ENCODE peak calls at places on chromosomes 5 and 9, in eight cellular contexts. R, D, U, T, B, J, N and O are unnamed samples.

GRCh38 chr5:133708451-133708850 is 96.1 kb upstream of the FSTL4 start:
- DNase-seq in R (no peak), D (no peak), U (no peak), T (no peak), B (no peak), J (no peak), N (no peak), O (no peak)

GRCh38 chr5:38420691-38421395 is 135.6 kb downstream of the LIFR start:
- DNase-seq in R (peak), D (peak), U (peak), T (peak), B (peak), J (no peak), N (peak), O (peak)

GRCh38 chr9:133844876-133845658 is 106.9 kb upstream of the SARDH start:
- DNase-seq in R (no peak), D (no peak), U (no peak), T (no peak), B (peak), J (peak), N (peak), O (no peak)

GRCh38 chr5:159426694-159427093 is 96.4 kb upstream of the IL12B start:
- DNase-seq in R (no peak), D (no peak), U (no peak), T (no peak), B (no peak), J (no peak), N (no peak), O (no peak)

GRCh38 chr9:134130503-134131375 is 5.1 kb upstream of the WDR5 start:
- DNase-seq in R (no peak), D (peak), U (peak), T (no peak), B (peak), J (peak), N (peak), O (no peak)

GRCh38 chr5:56601641-56602071 is 213.7 kb upstream of the MAP3K1 start:
- DNase-seq in R (no peak), D (no peak), U (no peak), T (no peak), B (no peak), J (no peak), N (peak), O (peak)

GRCh38 chr5:178438746-178439260 is 151.4 kb downstream of the COL23A1 start:
- DNase-seq in R (no peak), D (no peak), U (no peak), T (no peak), B (no peak), J (no peak), N (no peak), O (no peak)

GRCh38 chr5:575636-576035 is 36.5 kb upstream of the CEP72 start:
- DNase-seq in R (no peak), D (no peak), U (no peak), T (no peak), B (no peak), J (no peak), N (no peak), O (no peak)

GRCh38 chr9:2053883-2054845 is 39.0 kb downstream of the SMARCA2 start:
- DNase-seq in R (no peak), D (no peak), U (no peak), T (no peak), B (peak), J (no peak), N (peak), O (no peak)

GRCh38 chr9:126719677-126720435 is 85.0 kb upstream of the ZBTB43 start:
- DNase-seq in R (peak), D (peak), U (peak), T (no peak), B (peak), J (peak), N (peak), O (no peak)

GRCh38 chr5:66974256-66974655 is 222.3 kb downstream of the CD180 start:
- DNase-seq in R (no peak), D (no peak), U (no peak), T (no peak), B (no peak), J (no peak), N (peak), O (no peak)

GRCh38 chr5:20615888-20616563 is 628.0 kb upstream of the CDH18 start:
- DNase-seq in R (no peak), D (no peak), U (no peak), T (no peak), B (no peak), J (no peak), N (no peak), O (no peak)

DNA sequence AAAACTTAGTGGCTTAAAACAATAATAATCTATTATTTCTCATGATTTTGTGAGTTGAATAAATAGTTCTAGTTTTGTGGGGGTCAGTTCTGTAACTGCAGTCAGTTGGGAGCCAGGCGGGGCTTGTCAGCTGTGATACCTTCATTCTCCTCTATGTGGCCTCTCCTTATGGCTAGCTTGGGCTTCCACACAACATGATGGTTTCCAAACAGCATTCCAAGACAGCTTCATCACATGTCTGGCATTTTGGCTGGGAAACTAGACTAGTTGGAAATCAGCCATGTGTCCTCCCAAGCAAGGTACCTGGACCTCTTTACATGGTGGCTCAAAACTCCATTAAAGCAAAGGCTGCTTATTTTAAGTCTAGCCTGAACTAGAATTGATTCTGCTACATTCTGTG is 61.4 kb upstream of the RANBP3L start:
- DNase-seq in R (no peak), D (no peak), U (no peak), T (peak), B (no peak), J (no peak), N (peak), O (no peak)
- TF ChIP-seq CTCF in R (no peak), D (no peak), U (no peak), T (no peak), B (no peak), J (no peak), N (peak), O (no peak)

DNA sequence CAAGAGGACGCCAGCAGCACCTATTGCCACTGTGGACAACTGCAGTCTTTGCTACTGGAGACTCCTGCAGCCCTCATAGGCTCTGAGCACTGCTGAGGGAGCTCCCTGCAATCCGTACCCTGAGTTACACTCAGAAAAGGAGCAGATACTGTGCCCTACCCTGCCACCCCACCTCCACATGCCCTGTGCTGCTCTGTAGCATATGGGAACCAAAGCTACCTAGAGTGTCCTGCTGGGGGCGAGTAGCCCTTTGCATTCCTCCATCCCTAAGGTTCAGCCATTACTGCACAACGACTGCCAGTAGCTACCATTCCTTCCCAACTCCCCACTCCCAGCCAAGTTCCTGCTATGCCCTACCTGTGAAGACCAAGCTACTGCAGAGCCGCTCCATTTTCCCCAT is 90.2 kb upstream of the SNCAIP start:
- DNase-seq in R (no peak), D (no peak), U (no peak), T (no peak), B (no peak), J (no peak), N (no peak), O (no peak)
- H3K27ac ChIP-seq in R (no peak), D (no peak), U (no peak), T (no peak), B (no peak), J (no peak), N (no peak), O (no peak)

GRCh38 chr5:116361979-116362577 is 212.5 kb downstream of the SEMA6A start:
- DNase-seq in R (no peak), D (no peak), U (no peak), T (no peak), B (no peak), J (no peak), N (no peak), O (no peak)

GRCh38 chr5:116360008-116360853 is 214.4 kb downstream of the SEMA6A start:
- DNase-seq in R (peak), D (peak), U (no peak), T (no peak), B (peak), J (peak), N (no peak), O (no peak)

GRCh38 chr5:116359575-116359974 is 215.0 kb downstream of the SEMA6A start:
- DNase-seq in R (no peak), D (no peak), U (no peak), T (no peak), B (no peak), J (no peak), N (no peak), O (no peak)

GRCh38 chr5:116358911-116359418 is 215.7 kb downstream of the SEMA6A start:
- DNase-seq in R (no peak), D (no peak), U (no peak), T (no peak), B (no peak), J (no peak), N (no peak), O (no peak)

GRCh38 chr5:116361171-116361967 is 213.3 kb downstream of the SEMA6A start:
- DNase-seq in R (peak), D (peak), U (no peak), T (no peak), B (peak), J (peak), N (no peak), O (no peak)
- TF ChIP-seq CTCF in R (peak), D (peak), U (no peak), T (no peak), B (peak), J (peak), N (no peak), O (peak)

DNA sequence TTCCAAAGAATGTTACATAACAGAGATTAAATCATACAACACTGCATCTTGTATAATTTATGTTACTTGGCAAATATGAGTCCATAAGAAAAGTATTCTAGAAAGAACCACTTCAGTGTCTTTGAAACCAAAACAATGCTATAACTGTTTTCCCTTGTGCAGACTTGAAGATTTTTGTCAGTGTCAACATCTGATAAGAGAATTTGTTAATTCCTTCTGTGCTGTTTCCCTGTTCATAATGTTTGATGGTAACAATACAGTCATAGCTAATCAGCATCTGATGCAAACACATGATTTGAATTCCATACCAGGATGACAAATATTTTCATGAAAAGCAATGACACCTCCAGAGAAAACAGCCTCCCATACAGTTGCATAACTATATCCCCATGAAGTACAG is 306.8 kb downstream of the SEMA5A start:
- DNase-seq in R (no peak), D (no peak), U (no peak), T (no peak), B (no peak), J (no peak), N (peak), O (no peak)
- H3K27ac ChIP-seq in R (no peak), D (no peak), U (no peak), T (no peak), B (no peak), J (no peak), N (no peak), O (no peak)

DNA sequence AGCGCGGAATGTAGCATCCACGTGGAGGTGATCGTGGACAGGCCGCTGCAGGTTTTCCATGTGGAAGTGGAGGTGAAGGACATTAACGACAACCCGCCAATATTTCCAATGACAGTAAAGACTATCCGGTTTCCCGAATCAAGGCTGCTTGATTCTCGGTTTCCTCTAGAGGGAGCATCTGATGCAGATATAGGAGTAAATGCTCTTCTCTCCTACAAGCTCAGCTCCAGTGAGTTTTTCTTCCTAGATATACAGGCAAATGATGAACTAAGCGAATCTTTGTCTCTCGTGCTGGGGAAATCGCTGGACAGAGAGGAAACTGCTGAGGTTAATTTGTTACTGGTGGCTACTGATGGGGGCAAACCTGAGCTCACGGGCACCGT is 598 bp downstream of the PCDHA2 start:
- DNase-seq in R (no peak), D (no peak), U (no peak), T (peak), B (no peak), J (no peak), N (no peak), O (no peak)
- TF ChIP-seq CTCF in R (peak), D (no peak), U (no peak), T (no peak), B (no peak), J (peak), N (peak), O (peak)

DNA sequence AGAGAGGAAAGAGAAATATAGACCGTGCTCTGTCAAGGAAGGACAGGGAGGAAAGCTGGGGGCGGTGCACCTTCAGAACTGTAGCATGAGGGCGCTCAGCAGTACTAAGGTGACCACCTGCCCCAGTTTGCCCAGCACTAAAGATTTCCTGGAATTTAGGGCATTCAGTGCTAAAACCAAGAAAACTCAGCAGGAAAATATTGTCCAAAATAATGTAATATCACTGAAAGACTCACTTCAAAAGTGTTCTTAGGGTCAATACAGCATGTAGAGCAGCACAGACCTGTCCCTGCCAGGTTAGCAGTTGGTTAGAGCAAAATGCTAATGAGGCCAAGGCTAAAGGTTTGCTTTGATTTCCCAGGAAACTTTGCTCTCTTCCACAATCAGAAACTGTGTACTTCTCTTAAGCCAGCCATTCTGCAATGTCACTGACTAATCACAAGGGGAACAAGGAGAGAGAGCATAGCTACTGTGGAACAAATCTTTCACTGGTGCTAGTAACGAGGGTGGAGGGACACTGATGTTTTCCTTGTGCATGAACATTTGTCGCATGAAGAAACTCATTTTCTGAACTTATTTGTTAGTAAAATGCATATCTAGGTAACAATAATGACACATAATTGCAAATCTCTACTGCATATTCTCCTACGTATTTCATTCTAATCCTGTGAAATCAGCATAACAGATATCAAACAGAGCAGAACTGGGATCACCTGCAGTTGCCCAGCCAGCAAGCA is 53.0 kb upstream of the GRAMD2B start:
- DNase-seq in R (no peak), D (no peak), U (peak), T (no peak), B (peak), J (no peak), N (peak), O (no peak)
- H3K27ac ChIP-seq in R (no peak), D (peak), U (peak), T (peak), B (peak), J (no peak), N (no peak), O (no peak)

GRCh38 chr5:169577966-169578365 is 5.6 kb upstream of the SPDL1 start:
- DNase-seq in R (no peak), D (no peak), U (no peak), T (no peak), B (no peak), J (no peak), N (no peak), O (no peak)
- TF ChIP-seq CTCF in R (peak), D (no peak), U (peak), T (peak), B (no peak), J (peak), N (peak), O (peak)

DNA sequence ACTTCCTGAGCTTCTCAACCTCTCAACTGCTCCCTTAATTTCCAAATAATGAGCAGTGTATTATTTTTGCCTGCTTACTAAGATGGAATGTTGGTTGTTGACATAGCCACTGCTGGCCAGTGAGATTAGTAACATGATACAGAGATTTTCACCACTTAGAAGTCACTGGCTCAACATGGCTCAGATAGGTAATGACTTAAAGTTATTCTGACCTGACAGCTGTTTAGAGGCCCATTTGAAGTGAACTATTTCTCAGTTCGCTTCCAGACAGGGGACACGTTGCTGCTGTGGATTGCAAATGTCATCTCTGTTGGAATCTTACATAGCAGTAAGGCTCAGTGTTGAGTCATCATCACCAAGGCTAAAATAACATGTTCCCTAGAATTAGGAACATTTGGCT is 490.2 kb downstream of the TLE4 start:
- DNase-seq in R (no peak), D (no peak), U (no peak), T (no peak), B (no peak), J (no peak), N (peak), O (peak)
- H3K27ac ChIP-seq in R (no peak), D (no peak), U (no peak), T (no peak), B (no peak), J (no peak), N (no peak), O (peak)